ENCODE peak calls at places on chromosomes 5 and 9, in seven cellular contexts. P is naive thymus-derived CD4-positive, alpha-beta T cell; X is AG09309; V is GM12865; I is fibroblast of lung; M is foreskin fibroblast; U is astrocyte of the spinal cord. G is an unnamed sample.
A peak's percentile ranks its signal among the peaks of the same experiment; 100 is the strongest.

GRCh38 chr5:111772456-111772855 is 15.5 kb upstream of the NREP start:
- DNase-seq in I (no peak), V (no peak), U (no peak), P (no peak), M (no peak), X (no peak), G (no peak)

GRCh38 chr9:126986506-126986951 is 71.9 kb downstream of the RALGPS1 start:
- DNase-seq in U (peak; percentile 10), V (peak; percentile 12), I (peak; percentile 31), X (no peak), P (peak; percentile 37), M (peak; percentile 12), G (no peak)

GRCh38 chr5:96930589-96930988 is 5.3 kb upstream of the LNPEP start:
- DNase-seq in V (no peak), I (no peak), P (no peak), U (no peak), X (no peak), M (no peak), G (no peak)

GRCh38 chr5:140400730-140401361 is 787 bp upstream of the ANKHD1 start:
- DNase-seq in P (peak; percentile 92), I (peak; percentile 98), M (peak; percentile 98), V (peak; percentile 97), U (peak; percentile 99), X (peak; percentile 91), G (peak; percentile 96)

GRCh38 chr5:7856855-7857254 is 5.9 kb upstream of the CFAP90 start:
- DNase-seq in U (peak; percentile 22), V (peak; percentile 35), I (peak; percentile 47), X (no peak), P (peak; percentile 30), M (peak; percentile 32), G (no peak)

GRCh38 chr5:160159991-160160826 is 41.0 kb upstream of the PWWP2A start:
- DNase-seq in X (no peak), P (no peak), I (no peak), V (peak; percentile 90), M (no peak), U (peak; percentile 76), G (no peak)

GRCh38 chr5:137393196-137393993 is 105.7 kb downstream of the SPOCK1 start:
- DNase-seq in P (no peak), V (no peak), M (peak; percentile 10), U (no peak), X (no peak), I (no peak), G (no peak)

GRCh38 chr5:77431286-77431685 is 60.8 kb downstream of the WDR41 start:
- DNase-seq in P (no peak), U (peak; percentile 58), I (no peak), X (peak; percentile 59), V (no peak), M (peak; percentile 29), G (no peak)

GRCh38 chr9:92550765-92551164 is 15.0 kb upstream of the ECM2 start:
- DNase-seq in M (no peak), U (no peak), X (no peak), V (no peak), P (no peak), I (no peak), G (no peak)

GRCh38 chr9:2086971-2087370 is 71.8 kb downstream of the SMARCA2 start:
- DNase-seq in V (peak; percentile 47), X (no peak), U (no peak), P (no peak), I (no peak), M (no peak), G (no peak)

GRCh38 chr5:76477061-76477460 is 74.0 kb downstream of the IQGAP2 start:
- DNase-seq in I (no peak), V (no peak), M (no peak), U (no peak), X (no peak), P (no peak), G (no peak)

GRCh38 chr9:126401581-126401980 is 75.0 kb downstream of the MVB12B start:
- DNase-seq in U (no peak), I (no peak), M (no peak), P (no peak), V (no peak), X (no peak), G (no peak)

GRCh38 chr9:35559792-35560530 is 45.1 kb upstream of the TESK1 start:
- DNase-seq in X (no peak), U (no peak), P (no peak), M (no peak), V (no peak), I (no peak), G (no peak)

GRCh38 chr9:37324691-37325490 is 97.6 kb upstream of the GRHPR start:
- DNase-seq in X (no peak), P (no peak), I (peak; percentile 13), M (no peak), V (peak; percentile 46), U (no peak), G (no peak)

GRCh38 chr9:12702160-12702758 is 9.1 kb downstream of the TYRP1 start:
- DNase-seq in V (no peak), P (no peak), U (peak; percentile 62), X (peak; percentile 59), M (peak; percentile 82), I (peak; percentile 87), G (no peak)

GRCh38 chr9:5773324-5773999 is 59.5 kb downstream of the ERMP1 start:
- DNase-seq in V (no peak), I (no peak), U (peak; percentile 49), X (peak; percentile 8), P (no peak), M (no peak), G (no peak)

GRCh38 chr9:132545578-132545977 is 36.8 kb upstream of the BARHL1 start:
- DNase-seq in I (no peak), V (no peak), M (no peak), X (no peak), U (no peak), P (no peak), G (no peak)

GRCh38 chr5:111480346-111480745 is 32.0 kb downstream of the STARD4 start:
- DNase-seq in M (no peak), V (no peak), U (no peak), P (no peak), I (no peak), X (no peak), G (no peak)

GRCh38 chr9:133727277-133727875 is 10.8 kb downstream of the SARDH start:
- DNase-seq in M (no peak), V (no peak), I (no peak), P (no peak), U (no peak), X (no peak), G (no peak)

GRCh38 chr5:140356878-140357730 is 2.9 kb upstream of the SLC4A9 start:
- DNase-seq in V (peak; percentile 35), M (no peak), P (no peak), U (no peak), I (no peak), X (no peak), G (no peak)

GRCh38 chr9:137228515-137228967 is 1.2 kb downstream of the RNF224 start:
- DNase-seq in U (no peak), X (no peak), M (no peak), I (no peak), V (no peak), P (no peak), G (no peak)

GRCh38 chr9:137227853-137228514 is 682 bp downstream of the RNF224 start:
- DNase-seq in V (no peak), X (no peak), U (no peak), I (no peak), M (no peak), P (no peak), G (no peak)

GRCh38 chr9:137225701-137226331 is 842 bp downstream of the CYSRT1 start:
- DNase-seq in M (no peak), X (no peak), U (no peak), V (no peak), I (no peak), P (no peak), G (no peak)

GRCh38 chr9:137226338-137227056 is 805 bp upstream of the RNF224 start:
- DNase-seq in M (no peak), X (no peak), I (no peak), P (no peak), V (no peak), U (no peak), G (no peak)

DNA sequence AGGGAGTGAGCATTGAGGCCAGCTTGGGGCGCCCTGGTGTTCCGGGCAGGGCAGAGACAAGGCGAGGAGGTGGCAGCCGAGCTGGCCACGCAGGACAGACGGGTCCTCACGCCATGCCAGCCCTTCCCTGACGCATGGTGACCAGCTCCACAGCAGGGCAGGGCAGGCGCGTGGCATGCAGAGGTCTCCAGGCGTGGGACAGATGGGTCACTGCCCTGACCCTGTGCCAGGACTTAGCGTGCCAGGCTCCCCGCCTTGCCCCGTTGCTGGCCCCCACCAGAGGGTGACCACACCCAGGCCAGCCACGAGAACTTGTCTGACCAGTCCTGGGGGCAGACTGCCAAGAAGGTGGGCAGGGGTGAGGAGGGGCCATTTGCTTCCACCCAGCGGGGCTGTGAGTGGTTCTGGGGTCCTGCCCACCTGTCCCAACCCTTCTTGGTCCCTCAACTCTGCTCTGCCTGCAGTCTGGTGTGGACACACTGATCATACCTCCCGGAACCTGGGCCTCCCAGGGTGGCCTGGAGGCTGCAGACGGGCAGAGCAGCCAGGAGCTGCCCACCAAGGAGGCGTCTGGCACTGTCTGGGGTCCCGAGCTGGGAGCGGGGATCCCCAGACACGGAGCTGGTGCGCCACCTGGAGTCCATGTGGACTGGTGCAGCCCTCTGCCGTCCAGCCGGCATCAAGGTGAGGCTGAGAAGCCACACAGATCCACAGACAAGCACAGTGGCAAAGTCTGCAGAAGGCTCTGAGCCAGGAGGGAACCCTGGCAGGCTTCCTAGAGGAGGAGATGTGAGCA is at the start of gene RNF224:
- DNase-seq in X (no peak), M (peak; percentile 88), I (peak; percentile 63), U (peak; percentile 60), P (peak; percentile 77), V (peak; percentile 88), G (peak; percentile 38)
- H3K4me3 ChIP-seq in X (no peak within 1 kb of the TSS), M (no peak within 1 kb of the TSS), I (no peak within 1 kb of the TSS), U (no peak within 1 kb of the TSS), P (no peak within 1 kb of the TSS), V (no peak within 1 kb of the TSS), G (no peak within 1 kb of the TSS)

GRCh38 chr9:14307989-14308750 is 5.8 kb downstream of the NFIB start:
- DNase-seq in I (peak; percentile 61), X (no peak), M (no peak), P (no peak), V (no peak), U (peak; percentile 66), G (no peak)
- H3K4me3 ChIP-seq in I (peak overlapping the region; percentile 44), X (no peak overlapping the region), M (no peak overlapping the region), P (no peak overlapping the region), V (no peak overlapping the region), U (no peak overlapping the region), G (no peak overlapping the region)

GRCh38 chr5:113054899-113055298 is 78.3 kb downstream of the DCP2 start:
- DNase-seq in V (no peak), M (no peak), P (no peak), X (no peak), I (no peak), U (no peak), G (no peak)
- H3K4me3 ChIP-seq in V (no peak overlapping the region), M (no peak overlapping the region), P (no peak overlapping the region), X (no peak overlapping the region), I (no peak overlapping the region), U (no peak overlapping the region), G (no peak overlapping the region)

GRCh38 chr9:112382501-112383364 is 2.8 kb downstream of the HSDL2 start:
- DNase-seq in X (no peak), V (no peak), M (peak; percentile 17), I (no peak), P (no peak), U (no peak), G (no peak)
- H3K4me3 ChIP-seq in X (no peak overlapping the region), V (no peak overlapping the region), M (no peak overlapping the region), I (no peak overlapping the region), P (no peak overlapping the region), U (no peak overlapping the region), G (no peak overlapping the region)